ENCODE peak calls at places on chromosomes 7 and 10, in eight cellular contexts. W is suprapubic skin, E is body of pancreas, X is RWPE1, Y is heart left ventricle, F is HL-60, N is left ventricle myocardium inferior, B is psoas muscle. P is an unnamed sample.

GRCh38 chr10:67697646-67698245 is 1.8 kb upstream of the CTNNA3 start:
- DNase-seq in F (peak), X (peak), B (no peak), E (peak), Y (no peak), N (no peak), W (no peak), P (peak)

GRCh38 chr7:24732646-24733413 is 24.4 kb downstream of the GSDME start:
- DNase-seq in B (no peak), F (no peak), E (no peak), W (no peak), X (no peak), Y (no peak), N (no peak), P (no peak)

GRCh38 chr10:125023269-125023668 is 81.3 kb downstream of the ZRANB1 start:
- DNase-seq in Y (peak), F (no peak), X (no peak), N (no peak), W (no peak), E (peak), B (peak), P (peak)

GRCh38 chr7:134527979-134528371 is 608 bp downstream of the AKR1B10 start:
- DNase-seq in Y (no peak), N (no peak), F (no peak), E (peak), X (no peak), W (no peak), B (peak), P (no peak)

GRCh38 chr7:79434098-79434497 is 19.4 kb downstream of the MAGI2 start:
- DNase-seq in W (no peak), N (no peak), B (no peak), E (no peak), X (peak), Y (no peak), F (no peak), P (no peak)

GRCh38 chr7:55439627-55440026 is 74.5 kb downstream of the LANCL2 start:
- DNase-seq in W (no peak), E (no peak), B (no peak), N (no peak), Y (no peak), X (no peak), F (no peak), P (no peak)

GRCh38 chr7:96440328-96440727 is 118.4 kb upstream of the SLC25A13 start:
- DNase-seq in W (no peak), X (no peak), Y (no peak), E (no peak), B (no peak), F (no peak), N (no peak), P (no peak)

GRCh38 chr7:121016976-121017375 is 28.5 kb downstream of the CPED1 start:
- DNase-seq in F (no peak), X (no peak), E (no peak), Y (no peak), W (no peak), N (no peak), B (no peak), P (no peak)

GRCh38 chr10:77649333-77650331 is 12.0 kb upstream of the KCNMA1 start:
- DNase-seq in W (no peak), N (no peak), X (no peak), B (no peak), F (no peak), E (no peak), Y (no peak), P (no peak)

GRCh38 chr10:104330168-104331117 is 7.8 kb downstream of the ITPRIP start:
- DNase-seq in X (peak), F (no peak), Y (no peak), E (no peak), W (peak), N (no peak), B (peak), P (peak)

GRCh38 chr10:11317936-11318670 is 293.3 kb downstream of the USP6NL start:
- DNase-seq in B (no peak), F (no peak), E (no peak), Y (no peak), X (no peak), N (no peak), W (no peak), P (no peak)

GRCh38 chr10:112899396-112900065 is 50.5 kb upstream of the TCF7L2 start:
- DNase-seq in B (no peak), Y (no peak), N (no peak), E (peak), X (no peak), F (no peak), W (no peak), P (no peak)

GRCh38 chr7:152910545-152911013 is 151.0 kb downstream of the ACTR3B start:
- DNase-seq in W (no peak), E (no peak), X (no peak), F (no peak), N (no peak), Y (no peak), B (no peak), P (no peak)

GRCh38 chr7:111486472-111487142 is 75.7 kb downstream of the IMMP2L start:
- DNase-seq in Y (no peak), W (no peak), X (peak), N (no peak), F (peak), B (no peak), E (peak), P (peak)

GRCh38 chr7:92790987-92791386 is 45.4 kb downstream of the CDK6 start:
- DNase-seq in N (no peak), E (no peak), Y (no peak), W (no peak), B (no peak), X (no peak), F (no peak), P (no peak)

GRCh38 chr10:103470755-103471653 is 8.0 kb downstream of the CALHM3 start:
- DNase-seq in F (peak), W (no peak), X (no peak), E (peak), B (peak), N (no peak), Y (no peak), P (no peak)

GRCh38 chr10:50540069-50540825 is 83.5 kb downstream of the SGMS1 start:
- DNase-seq in B (no peak), E (no peak), Y (no peak), W (no peak), N (no peak), X (no peak), F (no peak), P (no peak)

GRCh38 chr10:131567279-131568162 is 256.0 kb upstream of the TCERG1L start:
- DNase-seq in E (no peak), W (no peak), Y (no peak), X (no peak), F (no peak), B (no peak), N (no peak), P (no peak)

GRCh38 chr10:5975641-5976473 is 1.5 kb downstream of the IL15RA start:
- DNase-seq in N (peak), F (no peak), B (no peak), Y (no peak), X (peak), W (peak), E (peak), P (peak)

GRCh38 chr7:43851796-43852195 is 17.5 kb downstream of the MRPS24 start:
- DNase-seq in F (no peak), Y (no peak), N (no peak), X (no peak), W (no peak), E (no peak), B (no peak), P (no peak)

GRCh38 chr10:90447836-90448235 is 410.0 kb downstream of the HTR7 start:
- DNase-seq in B (no peak), N (no peak), X (no peak), F (no peak), E (no peak), Y (no peak), W (no peak), P (no peak)

GRCh38 chr10:119541459-119542356 is 811 bp downstream of the RGS10 start:
- DNase-seq in N (peak), X (no peak), W (no peak), F (no peak), E (no peak), B (peak), Y (peak), P (peak)

GRCh38 chr7:76338298-76339084 is 20.3 kb downstream of the YWHAG start:
- DNase-seq in N (no peak), B (no peak), Y (no peak), W (no peak), E (no peak), X (peak), F (no peak), P (no peak)

GRCh38 chr10:92062273-92062672 is 138.7 kb downstream of the BTAF1 start:
- DNase-seq in W (no peak), Y (no peak), E (no peak), X (no peak), B (no peak), N (no peak), F (no peak), P (no peak)

GRCh38 chr7:100044719-100045118 is 4.9 kb upstream of the ZSCAN21 start:
- DNase-seq in B (no peak), F (peak), N (no peak), Y (no peak), X (peak), E (peak), W (no peak), P (no peak)

GRCh38 chr10:91210014-91210413 is 10.4 kb upstream of the PCGF5 start:
- DNase-seq in B (no peak), N (no peak), Y (no peak), F (no peak), X (no peak), E (no peak), W (no peak), P (no peak)

GRCh38 chr10:124681626-124682552 is 62.3 kb downstream of the FAM53B start:
- DNase-seq in E (no peak), F (no peak), X (no peak), B (peak), W (no peak), Y (no peak), N (peak), P (peak)

GRCh38 chr7:142434666-142435174 is 176.9 kb upstream of the PRSS58 start:
- DNase-seq in W (no peak), F (no peak), B (no peak), X (no peak), E (no peak), N (no peak), Y (no peak), P (no peak)

GRCh38 chr10:131724891-131725735 is 175.7 kb upstream of the PPP2R2D start:
- DNase-seq in F (no peak), B (peak), N (no peak), W (peak), Y (no peak), X (no peak), E (no peak), P (no peak)

GRCh38 chr10:68856352-68856751 is 29.0 kb downstream of the STOX1 start:
- DNase-seq in E (no peak), W (no peak), N (no peak), F (no peak), Y (no peak), X (no peak), B (no peak), P (no peak)

GRCh38 chr7:36526720-36527548 is 137.3 kb downstream of the ANLN start:
- DNase-seq in E (no peak), F (no peak), N (no peak), Y (no peak), X (peak), W (no peak), B (no peak), P (no peak)

GRCh38 chr7:71925663-71926062 is 486.5 kb downstream of the CALN1 start:
- DNase-seq in E (no peak), F (no peak), W (no peak), B (no peak), X (no peak), Y (no peak), N (no peak), P (no peak)

GRCh38 chr10:72038458-72039001 is 49.8 kb downstream of the SPOCK2 start:
- DNase-seq in X (no peak), F (no peak), Y (no peak), B (no peak), W (no peak), E (no peak), N (no peak), P (no peak)

GRCh38 chr7:116496653-116497052 is 2.9 kb upstream of the CAV2 start:
- DNase-seq in N (no peak), W (no peak), Y (no peak), F (no peak), B (no peak), X (no peak), E (no peak), P (no peak)
- H3K27ac ChIP-seq in N (peak), W (no peak), Y (no peak), F (no peak), B (no peak), X (peak), E (no peak), P (no peak)

GRCh38 chr7:22452142-22452763 is 47.7 kb downstream of the STEAP1B start:
- DNase-seq in B (peak), E (peak), F (peak), Y (peak), N (peak), W (no peak), X (peak), P (peak)

GRCh38 chr7:22457471-22457870 is 42.5 kb downstream of the STEAP1B start:
- DNase-seq in E (no peak), X (no peak), F (no peak), W (no peak), N (no peak), Y (no peak), B (no peak), P (no peak)

GRCh38 chr7:22447759-22448158 is 52.2 kb downstream of the STEAP1B start:
- DNase-seq in B (no peak), N (no peak), W (no peak), Y (no peak), F (no peak), E (no peak), X (no peak), P (no peak)

GRCh38 chr7:22454446-22454845 is 45.5 kb downstream of the STEAP1B start:
- DNase-seq in N (no peak), W (no peak), B (no peak), X (no peak), E (no peak), F (no peak), Y (no peak), P (no peak)

DNA sequence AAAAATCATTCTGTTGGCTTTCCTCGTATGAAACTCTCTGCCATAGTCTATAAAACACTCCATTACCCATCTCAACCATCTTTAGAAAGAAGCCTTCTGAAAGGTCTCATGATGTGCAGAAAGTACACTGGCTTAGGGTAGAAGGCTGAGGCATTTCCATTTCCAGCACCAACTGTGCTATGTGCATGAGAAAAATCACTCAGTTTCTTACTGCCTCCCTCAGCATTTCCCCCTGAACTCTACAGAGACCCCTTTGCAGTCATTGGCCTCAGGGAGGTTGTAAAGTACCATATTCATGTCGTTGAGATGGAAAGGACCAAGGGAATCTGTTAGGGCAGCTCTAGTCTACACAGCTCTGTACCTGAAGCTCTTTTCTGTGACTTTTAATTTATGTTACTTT is 46.8 kb downstream of the STEAP1B start:
- DNase-seq in X (no peak), N (no peak), B (no peak), Y (no peak), W (no peak), E (no peak), F (no peak), P (no peak)
- TF ChIP-seq CTCF in X (no peak), N (no peak), B (no peak), Y (no peak), W (no peak), E (no peak), F (no peak), P (no peak)

GRCh38 chr7:105462765-105463164 is 59.3 kb downstream of the PUS7 start:
- DNase-seq in Y (no peak), N (no peak), B (no peak), W (no peak), X (no peak), E (no peak), F (no peak), P (no peak)

GRCh38 chr7:105457619-105458018 is 64.5 kb downstream of the PUS7 start:
- DNase-seq in E (no peak), N (no peak), Y (no peak), F (no peak), B (no peak), X (no peak), W (no peak), P (no peak)

DNA sequence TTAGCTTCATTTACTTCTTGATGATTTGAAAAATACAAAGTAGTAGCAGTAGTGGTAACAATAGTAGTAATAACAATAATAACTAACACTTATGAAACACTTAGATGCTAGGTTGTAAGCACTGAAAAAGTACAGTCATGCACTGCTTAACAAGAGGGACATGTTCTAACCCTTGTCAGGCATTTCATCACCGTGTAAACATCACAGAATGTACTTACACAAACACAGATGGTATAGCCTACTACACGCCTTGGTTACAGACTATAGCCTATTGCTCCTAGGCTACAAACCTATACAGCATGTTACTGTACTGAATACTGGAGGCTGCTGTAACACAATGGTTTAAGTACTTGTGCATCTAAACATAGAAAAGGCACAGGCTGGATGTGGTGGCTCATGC is 60.6 kb downstream of the PUS7 start:
- DNase-seq in N (no peak), B (no peak), Y (no peak), W (no peak), F (no peak), X (no peak), E (no peak), P (no peak)
- H3K27ac ChIP-seq in N (no peak), B (no peak), Y (no peak), W (no peak), F (no peak), X (peak), E (no peak), P (no peak)

GRCh38 chr10:43131256-43131655 is 7.0 kb upstream of the CSGALNACT2 start:
- DNase-seq in E (no peak), F (no peak), N (no peak), Y (no peak), X (no peak), W (no peak), B (no peak), P (no peak)

GRCh38 chr10:43127447-43127846 is 10.8 kb upstream of the CSGALNACT2 start:
- DNase-seq in X (no peak), W (no peak), F (no peak), E (no peak), B (no peak), Y (no peak), N (no peak), P (no peak)

GRCh38 chr10:43128331-43128730 is 9.9 kb upstream of the CSGALNACT2 start:
- DNase-seq in E (no peak), F (no peak), N (no peak), B (no peak), Y (no peak), W (no peak), X (no peak), P (no peak)

GRCh38 chr10:43130756-43131155 is 7.5 kb upstream of the CSGALNACT2 start:
- DNase-seq in E (no peak), B (peak), X (peak), Y (no peak), F (no peak), N (no peak), W (no peak), P (no peak)

GRCh38 chr10:43128958-43129706 is 9.1 kb upstream of the CSGALNACT2 start:
- DNase-seq in B (no peak), F (peak), E (no peak), X (peak), N (no peak), W (no peak), Y (no peak), P (no peak)
- TF ChIP-seq CTCF in B (no peak), F (no peak), E (no peak), X (no peak), N (no peak), W (no peak), Y (no peak), P (no peak)

GRCh38 chr10:122373713-122374112 is 795 bp upstream of the PLEKHA1 start:
- DNase-seq in Y (no peak), X (peak), N (no peak), W (no peak), B (no peak), E (peak), F (no peak), P (no peak)
- H3K27ac ChIP-seq in Y (peak), X (peak), N (peak), W (peak), B (peak), E (peak), F (no peak), P (peak)

DNA sequence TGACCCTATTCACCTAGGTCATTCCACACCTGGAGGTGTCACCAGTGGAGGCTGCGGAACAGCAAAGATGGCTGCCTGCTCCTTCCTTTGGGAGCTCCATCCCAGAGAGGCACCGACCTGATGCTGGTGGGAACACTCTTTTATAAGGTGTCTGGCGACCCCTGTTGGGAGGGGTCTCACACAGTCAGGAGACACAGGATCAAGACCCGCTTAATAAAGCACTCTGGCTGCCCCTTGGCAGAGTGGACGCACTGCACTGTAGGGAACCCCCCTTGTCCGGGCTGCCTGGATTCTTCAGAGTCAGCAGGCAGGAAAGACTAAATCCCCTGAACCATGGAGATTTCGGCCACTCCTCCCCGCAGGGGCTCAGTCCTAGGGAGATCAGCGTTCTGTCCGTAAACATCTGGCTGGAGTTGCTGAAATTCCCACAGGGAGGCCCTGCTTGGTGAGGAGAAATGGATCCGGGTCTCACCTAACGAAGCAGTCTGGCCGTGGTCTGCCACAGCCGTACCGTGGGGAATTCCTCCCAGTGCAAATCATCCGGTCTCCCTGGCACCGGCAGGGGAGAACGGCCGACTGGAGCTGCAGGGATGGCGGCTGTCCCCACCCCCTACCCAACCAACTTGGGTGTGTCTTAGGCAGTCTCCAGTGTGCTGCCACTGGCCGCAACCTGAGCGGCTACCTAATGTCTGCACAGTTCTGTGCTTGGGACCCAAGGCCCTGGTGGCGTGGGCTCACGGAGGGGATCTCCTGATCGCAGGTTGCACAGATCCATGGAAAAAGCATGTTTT is 66.1 kb downstream of the LSMEM1 start:
- DNase-seq in N (no peak), F (no peak), X (no peak), B (no peak), W (no peak), E (no peak), Y (peak), P (no peak)
- TF ChIP-seq CTCF in N (no peak), F (no peak), X (no peak), B (no peak), W (no peak), E (no peak), Y (no peak), P (no peak)